ENCODE peak calls at places on chromosomes 2 and 18, in five cellular contexts. L is lower lobe of right lung, Q is cardiac muscle cell, T is PC-9, X is cardiac fibroblast. A is an unnamed sample.

GRCh38 chr2:241007880-241008710 is 9.7 kb downstream of the SNED1 start:
- DNase-seq in L (peak), Q (no peak), X (no peak), T (no peak), A (no peak)

GRCh38 chr2:27583390-27583915 is 611 bp downstream of the ZNF512 start:
- DNase-seq in X (peak), L (no peak), Q (no peak), T (no peak), A (no peak)

GRCh38 chr2:68031546-68032160 is 31.2 kb downstream of the C1D start:
- DNase-seq in L (no peak), Q (peak), X (peak), T (no peak), A (no peak)

GRCh38 chr2:138964413-138964812 is 184.2 kb upstream of the NXPH2 start:
- DNase-seq in T (no peak), Q (no peak), L (no peak), X (no peak), A (no peak)

GRCh38 chr18:25283769-25284168 is 68.2 kb downstream of the ZNF521 start:
- DNase-seq in L (no peak), Q (no peak), X (no peak), T (no peak), A (no peak)

GRCh38 chr2:163248321-163249090 is 409.9 kb upstream of the KCNH7 start:
- DNase-seq in X (no peak), T (no peak), Q (no peak), L (no peak), A (no peak)

GRCh38 chr2:119541476-119541875 is 2.8 kb upstream of the CFAP221 start:
- DNase-seq in L (no peak), Q (no peak), T (no peak), X (no peak), A (no peak)

GRCh38 chr18:10353791-10354190 is 100.6 kb upstream of the APCDD1 start:
- DNase-seq in Q (no peak), T (no peak), X (peak), L (no peak), A (no peak)

GRCh38 chr2:45882707-45883106 is 231.2 kb downstream of the PRKCE start:
- DNase-seq in X (peak), T (no peak), L (no peak), Q (peak), A (peak)

GRCh38 chr18:4454548-4455112 is 477 bp downstream of the DLGAP1 start:
- DNase-seq in L (no peak), X (no peak), T (no peak), Q (no peak), A (no peak)

GRCh38 chr2:79757526-79757925 is 244.7 kb downstream of the CTNNA2 start:
- DNase-seq in Q (no peak), T (no peak), L (no peak), X (no peak), A (no peak)

GRCh38 chr2:9416962-9417316 is 6.4 kb downstream of the ITGB1BP1 start:
- DNase-seq in L (no peak), X (no peak), Q (no peak), T (no peak), A (no peak)

GRCh38 chr2:106269591-106270291 is 75.6 kb upstream of the UXS1 start:
- DNase-seq in X (no peak), L (peak), T (peak), Q (peak), A (peak)

GRCh38 chr2:181857471-181857870 is 34.1 kb upstream of the ITPRID2 start:
- DNase-seq in L (no peak), Q (no peak), T (no peak), X (no peak), A (no peak)

DNA sequence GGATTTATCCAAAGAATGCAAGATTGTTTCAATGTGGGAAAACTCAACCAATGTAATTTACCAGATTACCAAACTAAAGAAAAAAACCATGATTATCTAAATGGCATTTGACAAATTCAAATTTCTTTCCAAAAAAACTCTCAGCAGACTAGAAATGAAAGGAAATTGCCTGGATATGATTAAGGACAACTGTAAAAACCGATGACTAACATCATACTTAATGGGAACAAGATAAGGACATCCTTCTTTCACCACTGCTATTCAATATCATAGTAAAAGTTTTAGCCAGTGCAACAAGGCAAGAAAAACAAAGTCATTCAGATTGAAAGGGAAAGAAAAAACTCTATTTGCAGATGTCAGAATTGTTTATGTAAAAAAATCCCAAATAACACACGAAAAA is 4.4 kb upstream of the CCDC150 start:
- DNase-seq in T (no peak), X (peak), Q (no peak), L (no peak), A (no peak)
- H3K4me3 ChIP-seq in T (no peak), X (no peak), Q (no peak), L (no peak), A (no peak)

DNA sequence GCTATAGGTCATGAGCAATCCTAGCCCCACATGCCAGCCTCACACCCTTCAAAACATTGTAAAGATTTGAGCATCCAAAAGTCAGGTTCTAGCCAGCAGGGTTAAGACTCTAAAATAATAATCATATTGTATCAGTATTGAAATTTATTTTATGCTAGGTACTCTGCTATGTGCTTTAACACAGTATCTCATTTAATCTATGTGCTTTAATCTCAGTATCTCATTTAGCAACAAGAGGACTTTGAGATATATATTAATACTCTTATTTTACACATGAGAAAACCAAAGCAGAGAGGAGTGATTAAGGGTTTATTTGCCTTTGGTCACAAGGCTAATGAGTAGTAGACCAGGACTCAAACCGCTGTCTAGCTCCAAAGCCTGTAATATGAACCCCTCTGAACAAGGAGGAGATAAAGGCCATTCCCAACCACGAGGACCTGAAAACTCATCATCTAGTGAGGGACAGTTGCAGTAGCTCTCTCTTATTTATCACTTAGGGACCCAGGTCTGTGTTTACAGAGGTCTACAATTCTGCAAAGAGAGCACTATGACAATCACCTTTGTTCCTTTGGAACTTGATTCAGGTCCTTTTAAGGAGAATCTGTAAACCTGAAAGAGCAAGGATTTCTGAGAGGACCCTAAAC is 116.5 kb upstream of the SERTAD2 start:
- DNase-seq in Q (no peak), T (no peak), X (no peak), L (no peak), A (no peak)
- H3K4me3 ChIP-seq in Q (no peak), T (no peak), X (no peak), L (no peak), A (no peak)

GRCh38 chr2:143177081-143177786 is 48.0 kb downstream of the ARHGAP15 start:
- DNase-seq in X (peak), T (no peak), L (no peak), Q (no peak), A (no peak)
- H3K4me3 ChIP-seq in X (no peak), T (no peak), L (peak), Q (no peak), A (no peak)

GRCh38 chr18:26655010-26655613 is 106.8 kb upstream of the KCTD1 start:
- DNase-seq in Q (no peak), T (no peak), L (no peak), X (peak), A (no peak)
- H3K4me3 ChIP-seq in Q (peak), T (no peak), L (peak), X (peak), A (peak)